ENCODE peak calls at places on chromosomes 2 and 18, in nine cellular contexts. A is foreskin keratinocyte; U is mesothelial cell of epicardium; H is CD8-positive, alpha-beta T cell; W is globus pallidus; E is choroid plexus epithelial cell; G is activated gamma-delta T cell treated with Interleukin-2 at 50 U/mL for 16 hours; C is astrocyte of the hippocampus; S is left lung. X is an unnamed sample.

GRCh38 chr18:47749195-47749973 is 181.1 kb downstream of the SMAD2 start:
- DNase-seq in A (no peak), U (peak; percentile 87), H (peak; percentile 76), W (peak; percentile 60), E (peak; percentile 70), G (peak; percentile 78), C (peak; percentile 90), S (peak; percentile 81), X (peak; percentile 61)

GRCh38 chr2:16666453-16666801 is 793 bp upstream of the CYRIA start:
- DNase-seq in A (no peak), U (no peak), H (no peak), W (no peak), E (peak; percentile 87), G (no peak), C (peak; percentile 53), S (no peak), X (peak; percentile 81)

GRCh38 chr2:201114846-201115245 is 1.1 kb upstream of the CFLAR start:
- DNase-seq in A (no peak), U (no peak), H (no peak), W (no peak), E (peak; percentile 62), G (no peak), C (peak; percentile 42), S (no peak), X (no peak)

GRCh38 chr2:111194835-111195621 is 74.3 kb downstream of the BCL2L11 start:
- DNase-seq in A (no peak), U (no peak), H (no peak), W (no peak), E (peak; percentile 73), G (no peak), C (no peak), S (no peak), X (no peak)

GRCh38 chr2:182595650-182596049 is 120.4 kb upstream of the DNAJC10 start:
- DNase-seq in A (no peak), U (no peak), H (no peak), W (no peak), E (no peak), G (no peak), C (no peak), S (no peak), X (no peak)

GRCh38 chr2:120446236-120447121 is 100.5 kb downstream of the INHBB start:
- DNase-seq in A (no peak), U (no peak), H (no peak), W (no peak), E (no peak), G (no peak), C (no peak), S (no peak), X (no peak)

GRCh38 chr18:38526922-38527321 is 961.3 kb upstream of the CELF4 start:
- DNase-seq in A (peak; percentile 12), U (no peak), H (no peak), W (no peak), E (no peak), G (no peak), C (peak; percentile 39), S (no peak), X (peak; percentile 34)

GRCh38 chr2:234412726-234413125 is 84.2 kb downstream of the ARL4C start:
- DNase-seq in A (peak; percentile 40), U (no peak), H (no peak), W (no peak), E (no peak), G (no peak), C (no peak), S (no peak), X (peak; percentile 68)

GRCh38 chr2:74188018-74188601 is 9.4 kb upstream of the MOB1A start:
- DNase-seq in A (peak; percentile 90), U (no peak), H (no peak), W (no peak), E (peak; percentile 58), G (no peak), C (peak; percentile 77), S (no peak), X (peak; percentile 37)

GRCh38 chr2:144358979-144359541 is 160.9 kb downstream of the ZEB2 start:
- DNase-seq in A (peak; percentile 54), U (no peak), H (no peak), W (no peak), E (peak; percentile 67), G (no peak), C (peak; percentile 64), S (no peak), X (peak; percentile 46)

GRCh38 chr2:176174850-176175728 is 13.4 kb upstream of the HOXD1 start:
- DNase-seq in A (no peak), U (no peak), H (no peak), W (peak; percentile 90), E (no peak), G (no peak), C (no peak), S (no peak), X (no peak)

GRCh38 chr2:144515694-144516416 is 4.1 kb downstream of the ZEB2 start:
- DNase-seq in A (no peak), U (peak; percentile 40), H (no peak), W (peak; percentile 71), E (peak; percentile 78), G (peak; percentile 39), C (peak; percentile 76), S (peak; percentile 50), X (peak; percentile 16)

GRCh38 chr2:208609166-208609804 is 202.7 kb downstream of the PTH2R start:
- DNase-seq in A (no peak), U (no peak), H (no peak), W (no peak), E (no peak), G (no peak), C (no peak), S (no peak), X (no peak)

GRCh38 chr2:54438271-54438670 is 17.9 kb upstream of the SPTBN1 start:
- DNase-seq in A (no peak), U (no peak), H (no peak), W (no peak), E (peak; percentile 51), G (no peak), C (no peak), S (no peak), X (no peak)

GRCh38 chr2:113979172-113980128 is 89.6 kb downstream of the ACTR3 start:
- DNase-seq in A (no peak), U (no peak), H (no peak), W (no peak), E (no peak), G (peak; percentile 22), C (no peak), S (no peak), X (no peak)

GRCh38 chr2:17901246-17901645 is 22.8 kb downstream of the KCNS3 start:
- DNase-seq in A (peak; percentile 76), U (no peak), H (no peak), W (no peak), E (no peak), G (no peak), C (peak; percentile 20), S (no peak), X (peak; percentile 29)

GRCh38 chr2:12688156-12688555 is 28.6 kb upstream of the TRIB2 start:
- DNase-seq in A (no peak), U (no peak), H (no peak), W (no peak), E (no peak), G (no peak), C (no peak), S (no peak), X (no peak)

GRCh38 chr2:38554973-38555595 is 47.6 kb downstream of the HNRNPLL start:
- DNase-seq in A (no peak), U (no peak), H (no peak), W (no peak), E (peak; percentile 62), G (no peak), C (peak; percentile 31), S (no peak), X (peak; percentile 10)

GRCh38 chr2:82779981-82780380 is 1679.1 kb downstream of the SUCLG1 start:
- DNase-seq in A (no peak), U (no peak), H (no peak), W (no peak), E (peak; percentile 21), G (no peak), C (no peak), S (no peak), X (peak; percentile 36)

GRCh38 chr2:183927367-183928355 is 670.7 kb upstream of the ZNF804A start:
- DNase-seq in A (peak; percentile 13), U (no peak), H (no peak), W (no peak), E (peak; percentile 64), G (no peak), C (peak; percentile 24), S (no peak), X (peak; percentile 70)

GRCh38 chr2:239181074-239181581 is 219.7 kb downstream of the HDAC4 start:
- DNase-seq in A (no peak), U (peak; percentile 12), H (no peak), W (no peak), E (no peak), G (no peak), C (no peak), S (peak; percentile 24), X (no peak)